ENCODE peak calls at places on chromosomes 3 and 15, in four cellular contexts. G, L, E and J are unnamed samples.

GRCh38 chr3:185992801-185993467 is 55.1 kb upstream of the TRA2B start:
- DNase-seq in L (no peak), E (no peak), G (no peak), J (no peak)

GRCh38 chr3:178510496-178510895 is 25.7 kb upstream of the KCNMB2 start:
- DNase-seq in G (no peak), L (no peak), E (no peak), J (no peak)

GRCh38 chr3:4492240-4493007 is 724 bp upstream of the ITPR1 start:
- DNase-seq in G (peak; percentile 50), E (no peak), L (peak; percentile 56), J (peak; percentile 55)

GRCh38 chr3:25594007-25594502 is 70.7 kb downstream of the TOP2B start:
- DNase-seq in G (peak; percentile 30), E (no peak), L (peak; percentile 68), J (no peak)

GRCh38 chr3:185820973-185821758 is 3.7 kb downstream of the IGF2BP2 start:
- DNase-seq in L (no peak), G (peak; percentile 53), E (no peak), J (no peak)

GRCh38 chr3:156174229-156174847 is 54.0 kb downstream of the KCNAB1 start:
- DNase-seq in L (no peak), E (no peak), G (peak; percentile 8), J (no peak)

GRCh38 chr3:75001330-75001729 is 386.9 kb upstream of the CNTN3 start:
- DNase-seq in E (no peak), G (peak; percentile 1), L (no peak), J (no peak)

GRCh38 chr15:80105193-80105984 is 45.9 kb downstream of the ZFAND6 start:
- DNase-seq in G (no peak), E (no peak), L (no peak), J (no peak)

GRCh38 chr3:167941234-167941995 is 154.3 kb downstream of the GOLIM4 start:
- DNase-seq in E (no peak), G (no peak), L (peak; percentile 31), J (no peak)

GRCh38 chr3:129576514-129577345 is 29.7 kb downstream of the PLXND1 start:
- DNase-seq in E (peak; percentile 35), L (no peak), G (peak; percentile 33), J (no peak)

GRCh38 chr3:120344349-120344748 is 4.8 kb downstream of the LRRC58 start:
- DNase-seq in E (no peak), L (no peak), G (peak; percentile 52), J (no peak)

GRCh38 chr3:37457392-37458065 is 283.1 kb upstream of the LRRFIP2 start:
- DNase-seq in G (no peak), E (no peak), L (no peak), J (peak; percentile 19)

GRCh38 chr3:176971613-176972174 is 225.6 kb downstream of the TBL1XR1 start:
- DNase-seq in G (no peak), E (no peak), L (no peak), J (no peak)

GRCh38 chr15:69751575-69751974 is 299.0 kb downstream of the RPLP1 start:
- DNase-seq in E (peak; percentile 45), G (no peak), L (no peak), J (no peak)

GRCh38 chr15:69753867-69754266 is 301.2 kb downstream of the RPLP1 start:
- DNase-seq in G (no peak), E (no peak), L (no peak), J (no peak)

GRCh38 chr15:69755571-69756310 is 303.1 kb downstream of the RPLP1 start:
- DNase-seq in G (no peak), E (peak; percentile 93), L (no peak), J (no peak)

GRCh38 chr15:69756440-69756839 is 303.8 kb downstream of the RPLP1 start:
- DNase-seq in E (no peak), L (no peak), G (no peak), J (no peak)

GRCh38 chr15:69754313-69754712 is 301.7 kb downstream of the RPLP1 start:
- DNase-seq in E (no peak), L (no peak), G (no peak), J (no peak)
- TF ChIP-seq TCF7 in E (no peak), L (no peak), G (no peak), J (no peak)

DNA sequence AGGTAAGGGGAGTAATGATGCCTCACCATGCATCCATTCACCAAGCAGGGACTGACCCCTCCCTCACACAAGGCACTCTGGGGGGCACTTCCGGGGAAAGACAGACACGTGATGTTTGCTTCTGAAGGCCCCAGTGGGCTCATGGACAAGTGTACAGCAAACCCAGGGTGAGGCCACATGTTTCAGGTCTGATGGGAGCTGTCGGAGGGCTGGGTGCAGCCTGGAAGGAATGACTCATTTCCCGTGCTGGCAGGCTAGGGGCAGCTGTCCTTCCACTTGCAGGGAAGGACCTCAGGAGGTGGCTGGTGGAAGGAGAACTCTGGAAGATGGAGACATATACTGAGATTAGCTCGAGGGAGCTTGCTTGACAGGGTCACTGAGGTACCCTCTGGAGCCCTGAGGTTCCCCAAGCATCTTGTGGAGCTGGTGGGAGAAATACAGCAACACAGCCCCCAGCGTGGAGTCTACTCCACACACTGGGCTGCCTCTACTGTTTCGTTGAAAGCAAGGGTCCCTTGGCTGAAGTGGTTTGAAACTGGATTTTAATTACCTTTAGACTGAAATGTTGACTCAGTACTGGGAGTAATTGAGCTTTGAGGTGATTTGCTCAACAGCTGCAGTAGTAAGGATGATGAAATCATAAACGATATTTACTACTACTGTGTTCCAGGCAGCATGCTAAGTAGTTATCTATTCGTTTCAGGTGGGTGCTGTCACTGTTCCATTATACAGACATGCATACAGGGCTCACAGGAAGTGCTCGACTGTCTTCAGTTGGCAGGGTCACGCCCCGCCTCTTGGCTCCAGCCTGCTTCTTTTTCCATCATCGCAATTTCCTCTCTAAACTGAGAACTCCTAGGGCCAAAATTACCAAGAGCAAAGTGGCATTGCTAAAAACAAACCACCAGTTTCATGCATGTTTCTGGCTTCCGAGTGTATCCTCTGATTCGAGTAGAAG is 230.4 kb downstream of the ADAMTS17 start:
- DNase-seq in E (no peak), G (peak; percentile 14), L (no peak), J (no peak)
- TF ChIP-seq TCF7 in E (no peak), G (no peak), L (no peak), J (no peak)

GRCh38 chr3:194521514-194522260 is 34.9 kb upstream of the ATP13A3 start:
- DNase-seq in L (no peak), G (no peak), E (no peak), J (no peak)
- TF ChIP-seq TCF7 in L (no peak), G (no peak), E (no peak), J (no peak)

DNA sequence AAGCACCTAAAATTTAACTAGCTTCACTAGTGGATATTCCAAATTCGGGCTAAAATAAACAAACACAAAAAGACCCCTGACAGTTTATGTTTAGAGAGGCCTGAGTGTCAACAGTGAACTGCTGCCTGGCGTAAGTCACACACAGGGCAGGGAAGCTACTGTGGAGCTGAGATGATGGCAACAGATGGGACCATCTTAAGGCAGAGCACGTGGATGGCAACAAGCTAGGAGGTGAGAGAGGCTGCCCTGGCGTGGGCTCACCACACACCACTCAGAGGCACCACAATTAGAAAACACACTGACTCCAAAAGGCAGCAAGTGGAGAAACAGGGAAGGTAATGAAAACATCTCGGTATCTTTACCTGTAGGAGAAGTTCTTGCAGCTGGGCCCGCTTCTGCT is 93.3 kb downstream of the ATP1B3 start:
- DNase-seq in E (no peak), L (no peak), G (no peak), J (no peak)
- TF ChIP-seq TCF7 in E (no peak), L (no peak), G (no peak), J (no peak)

GRCh38 chr15:40744810-40745152 is 10.3 kb downstream of the RMDN3 start:
- DNase-seq in E (no peak), G (no peak), L (no peak), J (no peak)

GRCh38 chr15:40747685-40748631 is 7.1 kb downstream of the RMDN3 start:
- DNase-seq in E (no peak), G (no peak), L (no peak), J (no peak)

GRCh38 chr15:40746916-40747418 is 8.1 kb downstream of the RMDN3 start:
- DNase-seq in E (no peak), L (no peak), G (no peak), J (no peak)

GRCh38 chr15:40743466-40743865 is 11.6 kb downstream of the RMDN3 start:
- DNase-seq in E (no peak), G (no peak), L (no peak), J (no peak)

GRCh38 chr15:40743921-40744809 is 10.9 kb downstream of the RMDN3 start:
- DNase-seq in L (peak; percentile 48), E (no peak), G (no peak), J (no peak)
- TF ChIP-seq TCF7 in L (no peak), E (no peak), G (no peak), J (no peak)

DNA sequence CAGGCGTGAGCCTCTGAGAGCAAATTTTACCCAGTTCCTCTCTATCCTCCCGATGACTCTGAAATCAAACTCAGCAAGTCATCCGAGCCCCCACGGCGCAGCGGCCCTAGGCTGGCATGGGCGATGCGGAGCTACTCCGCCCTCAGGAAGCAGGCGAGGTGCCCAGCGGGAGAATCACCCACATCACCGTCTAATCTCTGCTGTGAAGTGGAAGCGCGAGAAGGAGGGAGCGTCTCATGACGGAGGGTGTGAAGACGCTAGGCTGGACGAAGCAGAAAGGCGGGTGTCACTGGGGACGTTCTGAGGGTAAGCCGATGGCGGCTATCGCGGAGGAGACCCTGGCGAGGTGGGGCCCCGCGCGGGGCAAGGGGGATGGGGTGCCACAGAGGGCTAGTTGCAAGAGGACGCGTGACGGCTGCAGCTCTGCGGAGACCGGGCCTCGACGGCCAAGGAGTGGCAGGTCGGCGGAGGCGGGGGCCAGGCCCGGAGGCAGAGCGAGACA is 9.1 kb upstream of the GNAI2 start:
- DNase-seq in G (no peak), E (no peak), L (no peak), J (peak; percentile 28)
- TF ChIP-seq TCF7 in G (no peak), E (no peak), L (no peak), J (no peak)

GRCh38 chr15:59074607-59075006 is 30.3 kb upstream of the CCNB2 start:
- DNase-seq in G (no peak), E (peak; percentile 5), L (no peak), J (no peak)
- TF ChIP-seq TCF7 in G (no peak), E (no peak), L (no peak), J (no peak)